ENCODE peak calls at places on chromosome 6, in nine cellular contexts. T is fibroblast of mammary gland; F is activated CD4-positive, alpha-beta T cell treated with anti-CD3 and anti-CD28 coated beads, Interleukin-2, amount 50 U/mL, for 24 hours; O is hepatocyte; I is type B pancreatic cell; H is globus pallidus; C is MCF 10A; J is keratinocyte; R is stimulated activated CD8-positive, alpha-beta memory T cell treated with anti-CD3 and anti-CD28 coated beads, Interleukin-7, amount 100 ng/mL, for 4 hours. X is an unnamed sample.

GRCh38 chr6:108897371-108897770 is 49.1 kb downstream of the ARMC2 start:
- DNase-seq in H (no peak), O (no peak), I (no peak), T (peak), C (peak), F (no peak), R (no peak), J (peak), X (peak)

GRCh38 chr6:402901-403658 is 11.5 kb downstream of the IRF4 start:
- DNase-seq in J (no peak), H (no peak), R (no peak), C (peak), O (no peak), T (no peak), F (peak), I (no peak), X (no peak)

GRCh38 chr6:15274696-15275387 is 29.0 kb downstream of the JARID2 start:
- DNase-seq in T (peak), J (no peak), C (peak), R (no peak), O (no peak), F (no peak), I (no peak), H (no peak), X (no peak)

GRCh38 chr6:28497893-28498292 is 17.7 kb downstream of the GPX6 start:
- DNase-seq in J (no peak), T (no peak), F (no peak), R (no peak), O (no peak), H (no peak), I (no peak), C (no peak), X (no peak)

GRCh38 chr6:170031096-170031471 is 259.8 kb downstream of the DLL1 start:
- DNase-seq in O (peak), C (no peak), F (no peak), I (peak), R (no peak), T (no peak), J (no peak), H (no peak), X (peak)

GRCh38 chr6:28458577-28458976 is 15.3 kb upstream of the ZSCAN23 start:
- DNase-seq in O (no peak), R (no peak), T (no peak), F (no peak), C (no peak), H (no peak), J (no peak), I (no peak), X (no peak)

GRCh38 chr6:166007349-166008263 is 160.0 kb downstream of the TBXT start:
- DNase-seq in J (no peak), R (no peak), F (no peak), H (no peak), T (peak), I (no peak), O (peak), C (no peak), X (no peak)

GRCh38 chr6:94785514-94785913 is 791.8 kb upstream of the MANEA start:
- DNase-seq in O (no peak), I (no peak), J (no peak), F (no peak), R (no peak), C (no peak), H (no peak), T (no peak), X (no peak)

GRCh38 chr6:21538186-21538798 is 55.3 kb upstream of the SOX4 start:
- DNase-seq in O (no peak), J (no peak), T (peak), H (peak), C (no peak), R (no peak), F (no peak), I (no peak), X (no peak)

X was measured in DMS79.